ENCODE peak calls at places on chromosomes 16 and 17, in four cellular contexts. One of them, this sample, is unnamed.

GRCh38 chr17:65588194-65588808 is 26.9 kb upstream of the AXIN2 start:
- DNase-seq in Peyer's patch: peak
- DNase-seq in IMR-90: no peak
- DNase-seq in ovary: no peak
- DNase-seq in this sample: no peak

GRCh38 chr17:79610151-79610645 is 653 bp downstream of the RBFOX3 start:
- DNase-seq in ovary: no peak
- DNase-seq in IMR-90: no peak
- DNase-seq in Peyer's patch: no peak
- DNase-seq in this sample: no peak

GRCh38 chr17:5097101-5097834 is 14.4 kb downstream of the ZNF232 start:
- DNase-seq in IMR-90: no peak
- DNase-seq in ovary: peak
- DNase-seq in Peyer's patch: no peak
- DNase-seq in this sample: no peak

GRCh38 chr17:59893617-59894100 is 738 bp downstream of the RPS6KB1 start:
- DNase-seq in IMR-90: peak
- DNase-seq in Peyer's patch: no peak
- DNase-seq in ovary: no peak
- DNase-seq in this sample: no peak

GRCh38 chr17:15257316-15257925 is 7.7 kb downstream of the PMP22 start:
- DNase-seq in IMR-90: peak
- DNase-seq in Peyer's patch: peak
- DNase-seq in ovary: peak
- DNase-seq in this sample: peak

GRCh38 chr16:57131351-57131970 is 39.1 kb downstream of the CPNE2 start:
- DNase-seq in Peyer's patch: no peak
- DNase-seq in ovary: no peak
- DNase-seq in IMR-90: no peak
- DNase-seq in this sample: no peak

GRCh38 chr16:64051826-64052225 is 1070.0 kb downstream of the CDH11 start:
- DNase-seq in IMR-90: no peak
- DNase-seq in ovary: no peak
- DNase-seq in Peyer's patch: no peak
- DNase-seq in this sample: no peak

GRCh38 chr17:36608794-36609497 is 7.6 kb downstream of the MRM1 start:
- DNase-seq in Peyer's patch: peak
- DNase-seq in ovary: peak
- DNase-seq in IMR-90: peak
- DNase-seq in this sample: peak

GRCh38 chr17:10792156-10792555 is 11.7 kb downstream of the TMEM238L start:
- DNase-seq in Peyer's patch: peak
- DNase-seq in ovary: no peak
- DNase-seq in IMR-90: no peak
- DNase-seq in this sample: no peak

GRCh38 chr17:2689411-2690164 is 22.0 kb downstream of the CLUH start:
- DNase-seq in Peyer's patch: peak
- DNase-seq in IMR-90: no peak
- DNase-seq in ovary: peak
- DNase-seq in this sample: no peak

GRCh38 chr17:79338589-79338988 is 264.0 kb downstream of the ENGASE start:
- DNase-seq in IMR-90: peak
- DNase-seq in Peyer's patch: no peak
- DNase-seq in ovary: no peak
- DNase-seq in this sample: no peak

GRCh38 chr16:27781195-27781524 is 231.2 kb downstream of the KATNIP start:
- DNase-seq in IMR-90: no peak
- DNase-seq in Peyer's patch: no peak
- DNase-seq in ovary: no peak
- DNase-seq in this sample: no peak

GRCh38 chr16:14373901-14374300 is 256.2 kb downstream of the PARN start:
- DNase-seq in Peyer's patch: no peak
- DNase-seq in IMR-90: no peak
- DNase-seq in ovary: no peak
- DNase-seq in this sample: no peak

GRCh38 chr17:45732926-45733505 is 51.1 kb upstream of the CRHR1 start:
- DNase-seq in IMR-90: no peak
- DNase-seq in Peyer's patch: no peak
- DNase-seq in ovary: no peak
- DNase-seq in this sample: no peak

GRCh38 chr16:24257965-24258364 is 1.8 kb downstream of the CACNG3 start:
- DNase-seq in Peyer's patch: no peak
- DNase-seq in IMR-90: no peak
- DNase-seq in ovary: no peak
- DNase-seq in this sample: peak

GRCh38 chr17:44719444-44719843 is 11.0 kb downstream of the DBF4B start:
- DNase-seq in IMR-90: no peak
- DNase-seq in Peyer's patch: no peak
- DNase-seq in ovary: no peak
- DNase-seq in this sample: no peak

GRCh38 chr16:24609740-24610420 is 70.5 kb downstream of the RBBP6 start:
- DNase-seq in Peyer's patch: peak
- DNase-seq in IMR-90: peak
- DNase-seq in ovary: peak
- DNase-seq in this sample: peak

GRCh38 chr17:8225813-8226535 is 15.6 kb upstream of the AURKB start:
- DNase-seq in IMR-90: peak
- DNase-seq in ovary: peak
- DNase-seq in Peyer's patch: no peak
- DNase-seq in this sample: peak

GRCh38 chr17:35006345-35006744 is 26.0 kb downstream of the LIG3 start:
- DNase-seq in Peyer's patch: no peak
- DNase-seq in IMR-90: no peak
- DNase-seq in ovary: no peak
- DNase-seq in this sample: no peak

GRCh38 chr16:70747703-70748631 is 53.0 kb downstream of the VAC14 start:
- DNase-seq in Peyer's patch: no peak
- DNase-seq in IMR-90: peak
- DNase-seq in ovary: no peak
- DNase-seq in this sample: peak

GRCh38 chr17:3828151-3828851 is 17.7 kb downstream of the NCBP3 start:
- DNase-seq in ovary: no peak
- DNase-seq in Peyer's patch: no peak
- DNase-seq in IMR-90: peak
- DNase-seq in this sample: no peak

GRCh38 chr17:64747938-64748540 is 85.9 kb upstream of the SMURF2 start:
- DNase-seq in Peyer's patch: no peak
- DNase-seq in IMR-90: peak
- DNase-seq in ovary: no peak
- DNase-seq in this sample: no peak

GRCh38 chr17:70137451-70138230 is 31.7 kb upstream of the KCNJ2 start:
- DNase-seq in IMR-90: peak
- DNase-seq in ovary: peak
- DNase-seq in Peyer's patch: no peak
- DNase-seq in this sample: no peak

GRCh38 chr16:28309811-28310311 is 17.5 kb downstream of the SBK1 start:
- DNase-seq in IMR-90: no peak
- DNase-seq in Peyer's patch: no peak
- DNase-seq in ovary: no peak
- DNase-seq in this sample: no peak

GRCh38 chr17:80377798-80378197 is 37.2 kb upstream of the ENDOV start:
- DNase-seq in IMR-90: no peak
- DNase-seq in ovary: no peak
- DNase-seq in Peyer's patch: no peak
- DNase-seq in this sample: no peak

GRCh38 chr16:11310634-11310977 is 29.5 kb upstream of the PRM1 start:
- DNase-seq in IMR-90: no peak
- DNase-seq in ovary: no peak
- DNase-seq in Peyer's patch: no peak
- DNase-seq in this sample: no peak

GRCh38 chr17:15377200-15377599 is 35.8 kb upstream of the TEKT3 start:
- DNase-seq in ovary: no peak
- DNase-seq in IMR-90: peak
- DNase-seq in Peyer's patch: no peak
- DNase-seq in this sample: no peak

GRCh38 chr17:12665263-12666210 is at the start of gene MYOCD:
- DNase-seq in Peyer's patch: no peak
- DNase-seq in ovary: peak
- DNase-seq in IMR-90: peak
- DNase-seq in this sample: no peak

GRCh38 chr16:81214745-81215166 is 23.7 kb upstream of the BCO1 start:
- DNase-seq in IMR-90: peak
- DNase-seq in Peyer's patch: peak
- DNase-seq in ovary: no peak
- DNase-seq in this sample: peak

DNA sequence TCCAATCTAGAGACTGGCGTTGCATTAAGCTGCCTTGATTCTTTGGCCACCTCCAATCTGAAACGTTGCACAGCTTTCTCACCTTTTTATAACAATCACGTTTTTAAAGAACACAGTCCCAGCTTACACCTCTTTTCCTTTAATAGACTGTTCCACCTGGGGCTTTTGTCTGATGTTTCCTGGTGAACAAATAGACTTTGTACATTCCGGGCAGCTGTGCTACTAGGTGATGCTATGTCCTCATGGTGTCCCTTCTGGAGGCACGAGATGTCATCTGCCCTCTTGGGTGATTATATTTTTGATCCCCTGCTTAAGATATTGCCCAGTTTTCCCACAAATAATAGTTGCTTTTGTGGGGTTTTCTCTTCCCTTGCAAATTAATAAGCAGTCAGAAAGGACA is 225.5 kb downstream of the SOX9 start:
- DNase-seq in Peyer's patch: no peak
- DNase-seq in ovary: no peak
- DNase-seq in IMR-90: no peak
- DNase-seq in this sample: no peak
- TF ChIP-seq POLR2A in Peyer's patch: no peak
- TF ChIP-seq POLR2A in ovary: no peak
- TF ChIP-seq POLR2A in IMR-90: no peak
- TF ChIP-seq POLR2A in this sample: no peak

DNA sequence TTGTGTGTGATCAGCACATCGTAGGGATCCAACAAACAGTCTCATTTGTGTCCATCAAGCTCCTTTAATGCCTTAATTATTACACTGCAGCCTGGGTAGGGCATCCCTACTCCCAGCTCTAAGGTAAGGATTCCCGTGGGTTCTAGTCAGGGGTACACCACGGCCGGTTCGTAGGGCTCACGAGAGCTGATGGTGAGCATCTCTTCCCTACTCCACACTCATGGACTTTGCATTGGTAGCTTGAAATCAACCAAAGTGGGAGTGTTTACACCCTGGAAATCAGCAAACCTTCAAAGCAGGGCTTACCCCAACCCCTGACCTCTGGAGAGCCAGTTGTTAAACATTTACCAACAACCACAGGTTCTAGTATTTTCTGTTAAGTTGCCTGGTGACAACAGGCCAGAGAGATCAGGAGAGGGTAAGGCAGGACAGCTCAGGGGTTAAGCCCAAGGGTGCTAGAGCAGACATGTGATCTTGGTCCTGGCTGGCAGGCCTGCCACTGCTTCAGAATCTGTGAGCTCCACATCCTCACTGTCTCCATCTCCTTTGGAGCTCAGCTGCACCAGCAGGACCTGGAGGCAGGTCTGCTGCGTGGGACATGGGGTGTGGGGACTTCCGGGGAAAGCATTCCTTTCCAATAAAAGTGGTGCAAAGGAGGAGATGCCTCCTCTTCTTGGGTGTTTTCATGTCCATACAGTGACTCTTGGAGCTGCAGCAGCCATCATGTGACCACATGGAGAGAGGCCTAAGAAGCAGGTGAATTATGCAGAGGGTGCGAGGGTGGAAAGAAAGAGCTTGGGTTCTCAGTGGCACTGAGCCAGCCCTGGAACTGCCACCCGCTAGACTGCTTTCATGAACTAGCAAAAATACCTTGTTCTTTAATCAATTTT is 36.1 kb upstream of the ZCCHC14 start:
- DNase-seq in IMR-90: no peak
- DNase-seq in ovary: no peak
- DNase-seq in Peyer's patch: no peak
- DNase-seq in this sample: no peak
- TF ChIP-seq POLR2A in IMR-90: no peak
- TF ChIP-seq POLR2A in ovary: no peak
- TF ChIP-seq POLR2A in Peyer's patch: no peak
- TF ChIP-seq POLR2A in this sample: no peak

DNA sequence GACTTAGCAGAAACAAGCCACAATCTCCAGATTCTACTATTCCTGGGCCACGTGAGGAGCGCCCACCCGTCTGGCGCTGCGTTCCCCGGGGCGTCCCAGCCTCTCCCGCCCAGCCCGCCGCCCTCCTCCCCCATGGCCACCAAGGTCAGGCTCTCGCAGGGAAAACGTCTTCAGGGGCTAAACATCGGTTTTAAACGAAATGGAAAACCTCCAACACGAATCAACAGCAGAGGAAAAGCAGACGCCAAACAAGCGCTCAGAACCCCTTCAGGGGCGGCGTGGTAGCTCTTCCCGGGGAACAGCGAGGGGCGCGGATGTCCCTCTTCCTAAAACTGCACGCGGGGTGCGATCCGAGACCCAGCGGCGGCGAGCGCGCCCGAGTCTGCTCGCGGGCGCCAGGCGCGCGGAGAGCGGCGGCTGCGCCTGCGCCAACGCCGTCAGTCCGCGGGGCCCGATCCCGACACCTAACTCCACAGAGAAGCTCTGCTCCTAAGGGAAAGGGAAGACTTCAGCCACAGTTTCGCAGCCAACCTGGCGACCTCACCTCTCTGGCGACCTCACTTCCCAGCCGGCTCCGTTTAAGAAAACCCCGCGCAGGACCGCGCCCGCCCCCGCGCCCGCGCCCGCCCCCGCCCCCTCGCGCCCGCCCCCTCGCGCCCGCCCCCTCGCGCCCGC is 499 bp upstream of the COG1 start:
- DNase-seq in Peyer's patch: peak
- DNase-seq in ovary: peak
- DNase-seq in IMR-90: peak
- DNase-seq in this sample: peak
- TF ChIP-seq POLR2A in Peyer's patch: no peak
- TF ChIP-seq POLR2A in ovary: no peak
- TF ChIP-seq POLR2A in IMR-90: peak
- TF ChIP-seq POLR2A in this sample: peak

GRCh38 chr17:74990581-74991105 is 3.2 kb downstream of the CDR2L start:
- DNase-seq in IMR-90: no peak
- DNase-seq in Peyer's patch: no peak
- DNase-seq in ovary: no peak
- DNase-seq in this sample: no peak

GRCh38 chr17:74992223-74992622 is 4.8 kb downstream of the CDR2L start:
- DNase-seq in ovary: no peak
- DNase-seq in Peyer's patch: no peak
- DNase-seq in IMR-90: no peak
- DNase-seq in this sample: no peak

GRCh38 chr17:74987909-74988711 is 678 bp downstream of the CDR2L start:
- DNase-seq in IMR-90: peak
- DNase-seq in Peyer's patch: peak
- DNase-seq in ovary: peak
- DNase-seq in this sample: peak

GRCh38 chr17:74986206-74986576 is 1.2 kb upstream of the CDR2L start:
- DNase-seq in Peyer's patch: no peak
- DNase-seq in ovary: no peak
- DNase-seq in IMR-90: no peak
- DNase-seq in this sample: no peak

DNA sequence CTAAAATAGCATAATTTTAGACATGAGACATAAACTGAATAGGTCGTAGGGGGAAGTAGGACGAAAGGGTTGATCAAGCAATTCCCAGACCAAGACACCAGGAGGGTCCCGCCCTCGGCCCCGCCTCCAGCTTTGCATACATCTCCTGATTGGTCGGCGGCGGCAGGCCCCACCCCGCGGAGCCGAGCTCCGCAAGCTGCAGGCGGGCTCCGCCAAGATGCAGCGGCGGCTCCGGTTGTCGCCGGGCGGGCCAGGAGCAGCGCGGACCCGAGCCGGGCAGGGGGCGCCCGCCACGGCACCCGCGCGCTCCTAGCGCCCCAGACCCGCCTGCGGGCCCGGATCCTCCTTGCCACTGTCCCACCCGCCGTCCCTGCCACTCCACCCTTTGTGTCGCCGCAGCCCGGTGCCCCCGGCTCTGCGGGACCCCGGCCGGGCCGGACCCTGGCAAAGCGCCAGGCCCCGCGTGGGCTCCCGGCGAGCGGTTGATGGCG is at the start of gene CDR2L:
- DNase-seq in IMR-90: peak
- DNase-seq in ovary: peak
- DNase-seq in Peyer's patch: peak
- DNase-seq in this sample: peak
- TF ChIP-seq POLR2A in IMR-90: peak
- TF ChIP-seq POLR2A in ovary: peak
- TF ChIP-seq POLR2A in Peyer's patch: peak
- TF ChIP-seq POLR2A in this sample: peak